ENCODE peak calls at places on chromosomes 12 and 14, in seven cellular contexts. One of them, this sample, is unnamed.
A peak's percentile ranks its signal among the peaks of the same experiment; 100 is the strongest.

GRCh38 chr12:31650927-31651326 is 8.6 kb upstream of the ETFBKMT start:
- DNase-seq in Peyer's patch: no peak
- DNase-seq in H1: no peak
- DNase-seq in tibial artery: no peak
- DNase-seq in fibroblast of pulmonary artery: peak; percentile 11
- DNase-seq in AG04450: no peak
- DNase-seq in GM10248: no peak
- DNase-seq in this sample: no peak

GRCh38 chr14:85187521-85187920 is 342.4 kb upstream of the FLRT2 start:
- DNase-seq in fibroblast of pulmonary artery: no peak
- DNase-seq in AG04450: no peak
- DNase-seq in H1: no peak
- DNase-seq in Peyer's patch: no peak
- DNase-seq in tibial artery: no peak
- DNase-seq in GM10248: no peak
- DNase-seq in this sample: peak; percentile 31

GRCh38 chr12:49987620-49988303 is 15.0 kb downstream of the AQP6 start:
- DNase-seq in AG04450: no peak
- DNase-seq in tibial artery: no peak
- DNase-seq in fibroblast of pulmonary artery: no peak
- DNase-seq in H1: no peak
- DNase-seq in GM10248: no peak
- DNase-seq in Peyer's patch: no peak
- DNase-seq in this sample: no peak

GRCh38 chr12:66288121-66288520 is 14.2 kb upstream of the HELB start:
- DNase-seq in fibroblast of pulmonary artery: no peak
- DNase-seq in tibial artery: no peak
- DNase-seq in GM10248: no peak
- DNase-seq in H1: no peak
- DNase-seq in AG04450: no peak
- DNase-seq in Peyer's patch: peak; percentile 32
- DNase-seq in this sample: no peak

GRCh38 chr12:123942277-123942653 is 30.4 kb downstream of the CCDC92 start:
- DNase-seq in H1: no peak
- DNase-seq in AG04450: peak; percentile 68
- DNase-seq in GM10248: no peak
- DNase-seq in tibial artery: no peak
- DNase-seq in Peyer's patch: no peak
- DNase-seq in fibroblast of pulmonary artery: peak; percentile 78
- DNase-seq in this sample: peak; percentile 70

GRCh38 chr14:50036211-50036610 is 80.2 kb downstream of the VCPKMT start:
- DNase-seq in GM10248: no peak
- DNase-seq in fibroblast of pulmonary artery: no peak
- DNase-seq in AG04450: no peak
- DNase-seq in Peyer's patch: no peak
- DNase-seq in tibial artery: no peak
- DNase-seq in H1: no peak
- DNase-seq in this sample: no peak

GRCh38 chr12:49661191-49661590 is 37.8 kb downstream of the PRPF40B start:
- DNase-seq in GM10248: peak; percentile 67
- DNase-seq in AG04450: no peak
- DNase-seq in H1: no peak
- DNase-seq in tibial artery: no peak
- DNase-seq in Peyer's patch: peak; percentile 29
- DNase-seq in fibroblast of pulmonary artery: no peak
- DNase-seq in this sample: no peak

GRCh38 chr12:19035552-19035951 is 94.0 kb upstream of the PLEKHA5 start:
- DNase-seq in H1: no peak
- DNase-seq in fibroblast of pulmonary artery: peak; percentile 79
- DNase-seq in tibial artery: no peak
- DNase-seq in AG04450: no peak
- DNase-seq in Peyer's patch: no peak
- DNase-seq in GM10248: no peak
- DNase-seq in this sample: no peak

GRCh38 chr14:104332634-104333270 is 194.4 kb downstream of the KIF26A start:
- DNase-seq in Peyer's patch: peak; percentile 12
- DNase-seq in tibial artery: peak; percentile 38
- DNase-seq in fibroblast of pulmonary artery: no peak
- DNase-seq in AG04450: no peak
- DNase-seq in H1: no peak
- DNase-seq in GM10248: no peak
- DNase-seq in this sample: no peak

GRCh38 chr14:104328607-104329006 is 190.2 kb downstream of the KIF26A start:
- DNase-seq in H1: no peak
- DNase-seq in fibroblast of pulmonary artery: no peak
- DNase-seq in tibial artery: no peak
- DNase-seq in Peyer's patch: no peak
- DNase-seq in AG04450: no peak
- DNase-seq in GM10248: no peak
- DNase-seq in this sample: no peak

GRCh38 chr14:104326848-104327247 is 188.5 kb downstream of the KIF26A start:
- DNase-seq in GM10248: no peak
- DNase-seq in fibroblast of pulmonary artery: no peak
- DNase-seq in AG04450: no peak
- DNase-seq in Peyer's patch: no peak
- DNase-seq in tibial artery: no peak
- DNase-seq in H1: peak; percentile 23
- DNase-seq in this sample: no peak

GRCh38 chr14:104331871-104332605 is 193.7 kb downstream of the KIF26A start:
- DNase-seq in H1: peak; percentile 52
- DNase-seq in AG04450: no peak
- DNase-seq in Peyer's patch: peak; percentile 2
- DNase-seq in GM10248: no peak
- DNase-seq in fibroblast of pulmonary artery: no peak
- DNase-seq in tibial artery: no peak
- DNase-seq in this sample: no peak

GRCh38 chr14:104329793-104330192 is 191.4 kb downstream of the KIF26A start:
- DNase-seq in Peyer's patch: no peak
- DNase-seq in AG04450: no peak
- DNase-seq in tibial artery: no peak
- DNase-seq in GM10248: no peak
- DNase-seq in fibroblast of pulmonary artery: no peak
- DNase-seq in H1: no peak
- DNase-seq in this sample: no peak
- TF ChIP-seq CTCF in Peyer's patch: no peak
- TF ChIP-seq CTCF in AG04450: no peak
- TF ChIP-seq CTCF in tibial artery: no peak
- TF ChIP-seq CTCF in GM10248: no peak
- TF ChIP-seq CTCF in fibroblast of pulmonary artery: no peak
- TF ChIP-seq CTCF in H1: no peak
- TF ChIP-seq CTCF in this sample: no peak

GRCh38 chr12:93578221-93578620 is 5.7 kb downstream of the SOCS2 start:
- DNase-seq in fibroblast of pulmonary artery: no peak
- DNase-seq in tibial artery: no peak
- DNase-seq in H1: no peak
- DNase-seq in Peyer's patch: no peak
- DNase-seq in GM10248: no peak
- DNase-seq in AG04450: no peak
- DNase-seq in this sample: no peak
- TF ChIP-seq CTCF in fibroblast of pulmonary artery: no peak
- TF ChIP-seq CTCF in tibial artery: no peak
- TF ChIP-seq CTCF in H1: no peak
- TF ChIP-seq CTCF in Peyer's patch: no peak
- TF ChIP-seq CTCF in GM10248: no peak
- TF ChIP-seq CTCF in AG04450: no peak
- TF ChIP-seq CTCF in this sample: no peak

DNA sequence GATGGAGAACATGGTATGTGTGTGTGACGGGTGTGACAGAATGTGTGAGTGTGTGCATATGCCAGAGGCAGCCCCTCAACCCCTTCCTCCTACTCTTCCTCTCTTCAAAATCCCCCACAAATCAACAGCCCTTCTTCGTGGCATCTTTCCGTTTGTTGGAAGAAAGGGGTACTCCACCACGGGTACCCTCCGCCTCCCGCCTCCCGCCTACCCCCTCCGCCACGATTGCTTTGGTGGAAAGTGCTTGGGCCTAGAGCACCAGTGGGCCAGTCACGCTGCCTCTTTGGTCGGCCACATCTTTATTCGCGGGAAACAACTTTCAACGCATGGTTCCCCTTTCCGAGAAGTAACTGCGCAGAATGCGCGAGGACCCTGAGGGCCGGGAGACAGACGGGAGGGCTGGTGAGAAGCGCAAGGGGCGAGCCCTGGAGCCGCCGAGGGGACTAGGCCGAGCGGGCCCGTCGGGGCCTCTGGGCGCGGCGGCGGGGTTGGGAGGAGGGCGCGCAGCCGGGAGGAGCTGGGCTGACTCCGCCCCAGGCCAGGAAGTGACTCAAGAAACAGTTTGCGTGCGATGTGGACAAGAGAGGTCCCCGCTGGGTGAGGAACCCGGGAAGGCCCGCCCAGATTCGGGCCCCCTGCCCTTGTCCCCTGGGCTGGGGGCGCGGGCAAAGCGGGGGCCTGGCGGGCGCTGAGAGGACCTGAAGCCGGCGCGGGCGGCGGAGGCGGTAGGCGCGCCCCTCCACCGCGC is at the start of the genes CBLN3 and KHNYN:
- DNase-seq in GM10248: peak; percentile 97
- DNase-seq in AG04450: peak; percentile 58
- DNase-seq in Peyer's patch: peak; percentile 87
- DNase-seq in tibial artery: peak; percentile 91
- DNase-seq in H1: peak; percentile 87
- DNase-seq in fibroblast of pulmonary artery: peak; percentile 93
- DNase-seq in this sample: peak; percentile 93
- TF ChIP-seq CTCF in GM10248: no peak
- TF ChIP-seq CTCF in AG04450: no peak
- TF ChIP-seq CTCF in Peyer's patch: no peak
- TF ChIP-seq CTCF in tibial artery: no peak
- TF ChIP-seq CTCF in H1: no peak
- TF ChIP-seq CTCF in fibroblast of pulmonary artery: no peak
- TF ChIP-seq CTCF in this sample: no peak

GRCh38 chr14:28760431-28760996 is 6.1 kb upstream of the FOXG1 start:
- DNase-seq in H1: no peak
- DNase-seq in GM10248: no peak
- DNase-seq in fibroblast of pulmonary artery: no peak
- DNase-seq in AG04450: no peak
- DNase-seq in Peyer's patch: no peak
- DNase-seq in tibial artery: no peak
- DNase-seq in this sample: no peak

GRCh38 chr14:28763914-28764848 is 2.4 kb upstream of the FOXG1 start:
- DNase-seq in tibial artery: no peak
- DNase-seq in GM10248: no peak
- DNase-seq in AG04450: no peak
- DNase-seq in H1: peak; percentile 55
- DNase-seq in fibroblast of pulmonary artery: no peak
- DNase-seq in Peyer's patch: no peak
- DNase-seq in this sample: no peak

GRCh38 chr14:28761438-28762289 is 4.9 kb upstream of the FOXG1 start:
- DNase-seq in H1: no peak
- DNase-seq in tibial artery: no peak
- DNase-seq in AG04450: no peak
- DNase-seq in GM10248: no peak
- DNase-seq in Peyer's patch: no peak
- DNase-seq in fibroblast of pulmonary artery: no peak
- DNase-seq in this sample: no peak

GRCh38 chr14:28762949-28763313 is 3.7 kb upstream of the FOXG1 start:
- DNase-seq in fibroblast of pulmonary artery: no peak
- DNase-seq in GM10248: no peak
- DNase-seq in Peyer's patch: no peak
- DNase-seq in H1: no peak
- DNase-seq in AG04450: no peak
- DNase-seq in tibial artery: no peak
- DNase-seq in this sample: no peak

GRCh38 chr14:28762290-28762948 is 4.2 kb upstream of the FOXG1 start:
- DNase-seq in GM10248: no peak
- DNase-seq in Peyer's patch: no peak
- DNase-seq in AG04450: no peak
- DNase-seq in fibroblast of pulmonary artery: no peak
- DNase-seq in tibial artery: no peak
- DNase-seq in H1: no peak
- DNase-seq in this sample: no peak
- TF ChIP-seq CTCF in GM10248: no peak
- TF ChIP-seq CTCF in Peyer's patch: no peak
- TF ChIP-seq CTCF in AG04450: no peak
- TF ChIP-seq CTCF in fibroblast of pulmonary artery: no peak
- TF ChIP-seq CTCF in tibial artery: no peak
- TF ChIP-seq CTCF in H1: no peak
- TF ChIP-seq CTCF in this sample: no peak

GRCh38 chr12:105641742-105642141 is 311.3 kb downstream of the C12orf75 start:
- DNase-seq in H1: no peak
- DNase-seq in AG04450: peak; percentile 1
- DNase-seq in fibroblast of pulmonary artery: no peak
- DNase-seq in GM10248: no peak
- DNase-seq in tibial artery: no peak
- DNase-seq in Peyer's patch: no peak
- DNase-seq in this sample: no peak
- TF ChIP-seq CTCF in H1: peak; percentile 22
- TF ChIP-seq CTCF in AG04450: peak; percentile 21
- TF ChIP-seq CTCF in fibroblast of pulmonary artery: no peak
- TF ChIP-seq CTCF in GM10248: no peak
- TF ChIP-seq CTCF in tibial artery: no peak
- TF ChIP-seq CTCF in Peyer's patch: no peak
- TF ChIP-seq CTCF in this sample: no peak

GRCh38 chr14:76461886-76462285 is 85.9 kb downstream of the ESRRB start:
- DNase-seq in H1: no peak
- DNase-seq in tibial artery: no peak
- DNase-seq in AG04450: no peak
- DNase-seq in fibroblast of pulmonary artery: no peak
- DNase-seq in Peyer's patch: no peak
- DNase-seq in GM10248: no peak
- DNase-seq in this sample: no peak

GRCh38 chr14:76450476-76450875 is 74.5 kb downstream of the ESRRB start:
- DNase-seq in AG04450: no peak
- DNase-seq in H1: no peak
- DNase-seq in GM10248: no peak
- DNase-seq in Peyer's patch: no peak
- DNase-seq in tibial artery: no peak
- DNase-seq in fibroblast of pulmonary artery: no peak
- DNase-seq in this sample: no peak

GRCh38 chr14:76456891-76457586 is 81.1 kb downstream of the ESRRB start:
- DNase-seq in Peyer's patch: no peak
- DNase-seq in H1: no peak
- DNase-seq in AG04450: no peak
- DNase-seq in GM10248: no peak
- DNase-seq in tibial artery: no peak
- DNase-seq in fibroblast of pulmonary artery: no peak
- DNase-seq in this sample: no peak

GRCh38 chr14:76456200-76456599 is 80.3 kb downstream of the ESRRB start:
- DNase-seq in GM10248: peak; percentile 69
- DNase-seq in fibroblast of pulmonary artery: peak; percentile 34
- DNase-seq in H1: peak; percentile 81
- DNase-seq in tibial artery: no peak
- DNase-seq in AG04450: no peak
- DNase-seq in Peyer's patch: no peak
- DNase-seq in this sample: peak; percentile 62
- TF ChIP-seq CTCF in GM10248: peak; percentile 42
- TF ChIP-seq CTCF in fibroblast of pulmonary artery: peak; percentile 49
- TF ChIP-seq CTCF in H1: peak; percentile 58
- TF ChIP-seq CTCF in tibial artery: peak; percentile 21
- TF ChIP-seq CTCF in AG04450: peak; percentile 39
- TF ChIP-seq CTCF in Peyer's patch: no peak
- TF ChIP-seq CTCF in this sample: peak; percentile 40

This sample was measured in MCF 10A.